ENCODE peak calls at places on chromosome 4, in eight cellular contexts. A is lower leg skin; X is transverse colon; P is activated CD8-positive, alpha-beta memory T cell treated with anti-CD3 and anti-CD28 coated beads for 24 hours; N is NCI-H774; T is nucleus accumbens; D is bronchial epithelial cell; H is psoas muscle. Y is an unnamed sample.

GRCh38 chr4:158094413-158095110 is 78.3 kb downstream of the GASK1B start:
- DNase-seq in X (no peak), H (no peak), N (no peak), P (no peak), T (no peak), D (peak), A (no peak), Y (no peak)

GRCh38 chr4:140099993-140100392 is 54.0 kb downstream of the MAML3 start:
- DNase-seq in X (peak), A (peak), D (no peak), T (no peak), H (peak), P (no peak), N (no peak), Y (no peak)

GRCh38 chr4:8872402-8873291 is 1.0 kb upstream of the HMX1 start:
- DNase-seq in D (no peak), A (no peak), N (no peak), P (no peak), X (no peak), T (no peak), H (no peak), Y (no peak)

GRCh38 chr4:152643153-152644035 is 36.4 kb downstream of the TMEM154 start:
- DNase-seq in T (no peak), H (no peak), D (no peak), P (no peak), N (no peak), A (no peak), X (peak), Y (peak)

GRCh38 chr4:53656421-53656981 is 65.2 kb upstream of the LNX1 start:
- DNase-seq in N (no peak), P (no peak), D (no peak), X (no peak), T (no peak), H (no peak), A (peak), Y (no peak)

GRCh38 chr4:6555519-6555918 is 19.5 kb upstream of the MAN2B2 start:
- DNase-seq in N (no peak), T (no peak), D (no peak), A (no peak), H (peak), P (no peak), X (no peak), Y (no peak)

GRCh38 chr4:21034728-21035127 is 334.5 kb downstream of the PACRGL start:
- DNase-seq in X (no peak), N (no peak), H (no peak), P (no peak), A (no peak), D (no peak), T (no peak), Y (no peak)

GRCh38 chr4:82561745-82562552 is at the start of gene TMEM150C:
- DNase-seq in D (peak), H (peak), P (peak), X (peak), T (no peak), A (no peak), N (no peak), Y (no peak)

GRCh38 chr4:104826171-104826570 is 320.5 kb upstream of the TET2 start:
- DNase-seq in N (no peak), D (peak), A (no peak), T (no peak), P (no peak), H (no peak), X (no peak), Y (no peak)

GRCh38 chr4:152999376-153000067 is 63.4 kb downstream of the FHDC1 start:
- DNase-seq in X (peak), T (no peak), D (no peak), H (no peak), A (no peak), N (no peak), P (no peak), Y (no peak)

GRCh38 chr4:62145276-62145675 is 945.1 kb downstream of the ADGRL3 start:
- DNase-seq in N (no peak), H (no peak), D (no peak), X (no peak), T (no peak), P (no peak), A (no peak), Y (no peak)

GRCh38 chr4:173405840-173406606 is 7.1 kb upstream of the SCRG1 start:
- DNase-seq in P (no peak), D (peak), H (no peak), N (no peak), T (no peak), X (no peak), A (no peak), Y (no peak)

GRCh38 chr4:137960371-137961050 is 281.6 kb downstream of the SLC7A11 start:
- DNase-seq in N (no peak), A (no peak), X (no peak), H (no peak), D (peak), T (no peak), P (no peak), Y (no peak)

GRCh38 chr4:159024266-159024665 is 78.6 kb upstream of the RAPGEF2 start:
- DNase-seq in H (no peak), D (no peak), X (no peak), N (no peak), A (no peak), P (no peak), T (no peak), Y (no peak)

GRCh38 chr4:41496980-41497379 is 41.0 kb upstream of the LIMCH1 start:
- DNase-seq in H (no peak), X (no peak), D (no peak), N (no peak), T (no peak), P (no peak), A (no peak), Y (no peak)

GRCh38 chr4:185811509-185812364 is at the start of gene SORBS2:
- DNase-seq in A (no peak), D (peak), T (peak), H (no peak), N (peak), X (peak), P (no peak), Y (no peak)

GRCh38 chr4:172514011-172514410 is 654.6 kb upstream of the GALNT7 start:
- DNase-seq in A (no peak), H (no peak), X (peak), P (no peak), N (no peak), D (no peak), T (no peak), Y (no peak)

GRCh38 chr4:39913466-39913865 is 64.2 kb downstream of the PDS5A start:
- DNase-seq in N (no peak), A (no peak), D (no peak), P (no peak), X (no peak), T (no peak), H (no peak), Y (no peak)

GRCh38 chr4:15234585-15235126 is 193.2 kb upstream of the C1QTNF7 start:
- DNase-seq in X (no peak), H (no peak), T (no peak), A (no peak), N (no peak), P (no peak), D (peak), Y (no peak)

GRCh38 chr4:156968479-156968984 is 3.1 kb downstream of the PDGFC start:
- DNase-seq in H (peak), D (peak), T (no peak), X (peak), P (no peak), A (peak), N (no peak), Y (no peak)

GRCh38 chr4:6568148-6568547 is 6.8 kb upstream of the MAN2B2 start:
- DNase-seq in D (no peak), N (no peak), X (no peak), T (no peak), H (no peak), A (no peak), P (no peak), Y (no peak)

GRCh38 chr4:54217642-54218486 is 11.2 kb upstream of the PDGFRA start:
- DNase-seq in N (peak), D (peak), A (peak), H (peak), P (peak), X (peak), T (no peak), Y (no peak)

GRCh38 chr4:18767921-18768320 is 746.4 kb upstream of the LCORL start:
- DNase-seq in T (no peak), D (no peak), P (no peak), N (no peak), H (no peak), X (no peak), A (no peak), Y (no peak)

GRCh38 chr4:104066533-104066932 is 346.7 kb upstream of the TACR3 start:
- DNase-seq in H (no peak), X (no peak), P (no peak), D (no peak), T (no peak), N (no peak), A (no peak), Y (no peak)

GRCh38 chr4:163702736-163703135 is 208.2 kb downstream of the TMA16 start:
- DNase-seq in P (no peak), H (no peak), T (no peak), X (no peak), N (no peak), D (no peak), A (no peak), Y (no peak)

GRCh38 chr4:152090543-152090942 is 329.7 kb upstream of the GATB start:
- DNase-seq in X (no peak), T (no peak), P (peak), D (peak), H (no peak), N (no peak), A (no peak), Y (no peak)

GRCh38 chr4:25098964-25099843 is 61.0 kb downstream of the SEPSECS start:
- DNase-seq in D (peak), T (no peak), H (peak), P (no peak), A (peak), N (no peak), X (peak), Y (no peak)

GRCh38 chr4:38894340-38894982 is 26.9 kb downstream of the FAM114A1 start:
- DNase-seq in D (no peak), P (no peak), H (no peak), A (no peak), T (no peak), X (no peak), N (no peak), Y (no peak)

GRCh38 chr4:176274441-176274840 is 5.4 kb upstream of the ASB5 start:
- DNase-seq in N (no peak), A (no peak), D (peak), T (no peak), P (no peak), X (no peak), H (no peak), Y (no peak)

GRCh38 chr4:85420831-85421230 is 54.1 kb upstream of the ARHGAP24 start:
- DNase-seq in H (no peak), N (no peak), X (no peak), P (no peak), D (no peak), T (no peak), A (no peak), Y (no peak)

GRCh38 chr4:153259679-153260078 is 55.4 kb downstream of the TRIM2 start:
- DNase-seq in P (no peak), A (no peak), T (no peak), D (no peak), X (no peak), H (no peak), N (no peak), Y (no peak)

GRCh38 chr4:77156533-77156911 is 485 bp upstream of the CCNG2 start:
- DNase-seq in P (no peak), H (peak), X (peak), D (peak), T (peak), A (peak), N (peak), Y (peak)

GRCh38 chr4:45072981-45073380 is 346.6 kb upstream of the GNPDA2 start:
- DNase-seq in P (no peak), T (no peak), H (no peak), X (no peak), D (no peak), A (no peak), N (no peak), Y (no peak)

GRCh38 chr4:74675673-74676279 is 118.5 kb downstream of the BTC start:
- DNase-seq in N (peak), H (no peak), P (no peak), X (no peak), T (no peak), A (no peak), D (peak), Y (no peak)

GRCh38 chr4:3807861-3808521 is 41.8 kb downstream of the ADRA2C start:
- DNase-seq in D (no peak), N (no peak), H (no peak), T (no peak), P (no peak), X (no peak), A (no peak), Y (no peak)

GRCh38 chr4:184282251-184282713 is 64.6 kb upstream of the ENPP6 start:
- DNase-seq in T (no peak), D (peak), A (no peak), N (no peak), H (no peak), P (peak), X (peak), Y (no peak)

GRCh38 chr4:22515888-22516541 is at the start of gene ADGRA3:
- DNase-seq in N (peak), T (no peak), H (peak), X (peak), A (peak), D (no peak), P (peak), Y (no peak)

GRCh38 chr4:123877561-123877960 is 481.0 kb downstream of the SPRY1 start:
- DNase-seq in P (no peak), D (no peak), H (no peak), A (no peak), T (no peak), N (no peak), X (no peak), Y (no peak)

GRCh38 chr4:165879581-165879980 is 6.5 kb downstream of the TLL1 start:
- DNase-seq in X (no peak), A (no peak), T (no peak), D (no peak), H (no peak), P (no peak), N (no peak), Y (no peak)